ENCODE peak calls at places on chromosomes 6 and 20, in four cellular contexts. T is brain microvascular endothelial cell; H is CD4-positive, alpha-beta T cell; X is astrocyte of the cerebellum. A is an unnamed sample.

GRCh38 chr20:24027229-24027628 is 38.6 kb upstream of the GGTLC1 start:
- DNase-seq in T (peak; percentile 17), X (no peak), H (peak; percentile 59), A (no peak)

GRCh38 chr6:85436408-85436807 is 13.5 kb upstream of the NT5E start:
- DNase-seq in H (no peak), T (no peak), X (no peak), A (no peak)

GRCh38 chr20:9442858-9443257 is 71.5 kb upstream of the LAMP5 start:
- DNase-seq in H (no peak), T (no peak), X (no peak), A (no peak)

GRCh38 chr20:56171087-56172012 is 77.2 kb upstream of the MC3R start:
- DNase-seq in H (no peak), T (no peak), X (no peak), A (no peak)

GRCh38 chr6:73803562-73804221 is 107.7 kb downstream of the CD109 start:
- DNase-seq in X (peak; percentile 49), T (peak; percentile 83), H (no peak), A (no peak)

GRCh38 chr20:24045621-24046020 is 57.0 kb upstream of the GGTLC1 start:
- DNase-seq in T (no peak), X (no peak), H (no peak), A (no peak)

GRCh38 chr6:41428995-41429417 is 93.6 kb downstream of the NCR2 start:
- DNase-seq in H (no peak), X (no peak), T (peak; percentile 19), A (no peak)

GRCh38 chr20:40961686-40962640 is 66.7 kb upstream of the TOP1 start:
- DNase-seq in H (no peak), X (no peak), T (no peak), A (no peak)

GRCh38 chr6:170114956-170115855 is 175.7 kb downstream of the DLL1 start:
- DNase-seq in T (no peak), X (no peak), H (no peak), A (no peak)

GRCh38 chr20:63815613-63815862 is 15.5 kb downstream of the ZBTB46 start:
- DNase-seq in X (no peak), H (no peak), T (no peak), A (no peak)

GRCh38 chr6:150905769-150906168 is 40.3 kb downstream of the MTHFD1L start:
- DNase-seq in H (no peak), X (no peak), T (no peak), A (no peak)

GRCh38 chr6:158369241-158369640 is 57.0 kb downstream of the TULP4 start:
- DNase-seq in T (no peak), H (no peak), X (no peak), A (no peak)

GRCh38 chr6:46796842-46797241 is 3.7 kb downstream of the MEP1A start:
- DNase-seq in H (no peak), T (no peak), X (no peak), A (no peak)

DNA sequence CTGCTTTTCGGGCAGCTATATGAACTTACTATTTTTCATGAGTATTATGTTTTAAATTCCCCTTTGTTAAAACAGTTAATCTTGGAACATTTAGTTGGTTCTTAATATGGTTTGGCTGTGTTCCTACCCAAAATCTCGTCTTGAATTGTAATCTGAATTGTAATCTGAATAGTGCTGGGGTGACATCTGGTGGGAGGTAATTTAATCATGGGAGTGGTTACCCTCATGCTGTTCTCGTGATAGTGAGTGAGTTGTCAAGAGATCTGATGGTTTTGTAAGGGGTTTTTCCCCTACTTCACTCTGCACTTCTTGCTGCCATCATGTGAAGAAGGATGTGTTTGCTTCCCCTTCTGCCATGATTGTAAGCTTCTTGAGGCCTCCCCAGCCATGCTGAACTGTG is 305.4 kb upstream of the MAP3K7 start:
- DNase-seq in X (no peak), T (no peak), H (no peak), A (no peak)
- TF ChIP-seq CTCF in X (no peak), T (no peak), H (no peak), A (no peak)

GRCh38 chr6:78365473-78365872 is 501.9 kb upstream of the IRAK1BP1 start:
- DNase-seq in H (no peak), T (no peak), X (no peak), A (no peak)
- TF ChIP-seq CTCF in H (no peak), T (no peak), X (no peak), A (no peak)

DNA sequence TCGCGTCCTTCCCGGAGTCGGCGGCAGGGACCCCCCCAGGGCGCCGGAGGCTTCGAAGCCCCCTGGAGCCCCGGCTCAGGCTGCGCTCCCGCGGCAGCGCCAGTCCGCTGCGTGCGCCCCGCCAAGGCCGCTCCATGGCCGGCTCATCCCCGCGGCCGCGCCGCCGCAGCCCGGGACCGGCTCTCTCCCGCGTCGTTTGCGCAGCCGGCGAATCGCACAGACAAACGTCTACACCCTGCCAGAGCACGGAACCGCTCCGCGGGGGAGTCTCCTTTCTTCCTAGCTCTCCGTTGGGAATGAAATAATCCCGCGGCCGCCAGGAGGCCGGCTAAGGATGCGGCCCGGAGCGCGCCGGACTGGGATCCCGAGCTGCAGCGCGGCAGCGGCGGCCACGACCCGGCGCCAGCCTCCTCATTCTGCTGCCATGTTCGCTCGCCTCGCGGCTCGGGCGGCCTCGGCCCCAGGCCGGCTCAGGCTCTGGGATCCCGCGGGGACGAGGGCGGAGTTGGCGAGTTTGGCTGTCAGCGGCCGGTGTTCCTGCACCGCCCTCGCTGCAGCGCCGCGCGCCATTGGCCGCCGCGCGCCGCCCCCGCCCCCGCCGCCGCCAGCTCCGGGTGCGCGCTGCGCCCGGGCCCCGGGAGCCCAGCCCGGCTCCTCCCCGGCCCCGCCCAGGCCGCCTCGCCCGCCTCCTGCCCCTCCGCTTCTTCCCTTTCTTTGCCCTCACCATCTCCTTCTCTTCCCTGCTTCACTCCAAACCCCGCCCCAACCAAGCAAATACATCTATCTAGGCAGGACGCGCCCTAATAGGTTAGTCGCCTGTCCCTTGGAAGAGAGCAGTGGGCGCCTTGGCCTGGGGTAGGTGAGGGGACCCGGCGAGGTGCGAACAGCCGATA is at the start of gene GFOD1:
- DNase-seq in T (peak; percentile 73), H (peak; percentile 33), X (peak; percentile 60), A (peak; percentile 49)
- TF ChIP-seq CTCF in T (peak; percentile 44), H (no peak), X (peak; percentile 18), A (peak; percentile 37)

GRCh38 chr20:43842126-43843020 is 72.3 kb upstream of the TOX2 start:
- DNase-seq in H (no peak), T (no peak), X (no peak), A (no peak)

GRCh38 chr20:43839793-43840199 is 74.9 kb upstream of the TOX2 start:
- DNase-seq in X (no peak), T (no peak), H (no peak), A (no peak)

GRCh38 chr20:43838703-43839060 is 76.0 kb upstream of the TOX2 start:
- DNase-seq in H (no peak), X (no peak), T (no peak), A (no peak)

GRCh38 chr20:43837856-43838702 is 76.6 kb upstream of the TOX2 start:
- DNase-seq in H (no peak), T (no peak), X (no peak), A (no peak)

GRCh38 chr20:43840382-43841070 is 74.1 kb upstream of the TOX2 start:
- DNase-seq in H (no peak), T (no peak), X (no peak), A (no peak)
- TF ChIP-seq CTCF in H (no peak), T (peak; percentile 74), X (peak; percentile 66), A (peak; percentile 27)

GRCh38 chr20:57583289-57584257 is 22.7 kb downstream of the PCK1 start:
- DNase-seq in T (no peak), H (no peak), X (no peak), A (no peak)
- TF ChIP-seq CTCF in T (no peak), H (no peak), X (no peak), A (no peak)

DNA sequence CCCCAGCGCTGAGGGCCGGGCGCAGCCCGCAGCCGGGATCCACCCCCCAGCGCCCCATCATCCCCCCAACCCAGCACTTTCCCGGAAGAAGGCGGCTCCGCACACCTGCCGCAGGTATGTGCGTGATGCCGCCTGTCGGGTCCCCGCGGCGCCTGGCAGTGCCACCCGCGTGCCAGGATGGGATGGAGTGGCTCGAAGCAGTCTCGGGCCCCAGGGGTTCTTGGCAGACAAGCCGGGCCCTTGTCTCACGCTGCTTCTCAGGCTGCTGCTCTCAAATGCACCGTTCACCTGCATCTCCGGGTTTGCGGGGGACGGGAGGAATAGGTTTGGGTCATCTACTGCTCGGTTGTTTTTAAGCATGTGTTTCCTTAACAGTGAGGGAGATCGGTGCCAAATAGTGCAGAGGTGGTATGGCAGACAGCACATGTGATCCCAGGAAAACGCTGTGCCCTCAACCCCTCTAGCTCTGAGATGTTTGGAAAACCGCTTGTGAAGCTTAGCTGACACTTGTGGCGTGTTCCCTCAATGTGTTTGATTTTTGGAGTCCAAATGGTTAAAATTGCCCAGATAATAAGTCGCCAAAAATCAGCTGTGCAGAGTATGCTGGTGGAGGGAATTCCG is 847 bp downstream of the MYLIP start:
- DNase-seq in H (peak; percentile 49), T (no peak), X (no peak), A (no peak)
- TF ChIP-seq CTCF in H (no peak), T (no peak), X (no peak), A (no peak)